ENCODE peak calls at places on chromosomes 11 and 22, in eight cellular contexts. P is cardiac muscle cell; I is AG09309; Z is CD4-positive, alpha-beta T cell; Y is fibroblast of pulmonary artery; B is sigmoid colon; X is SK-N-SH; U is omental fat pad. C is an unnamed sample.

GRCh38 chr11:614091-614582 is 1.6 kb downstream of the IRF7 start:
- DNase-seq in Y (no peak), P (no peak), B (no peak), U (no peak), Z (no peak), I (no peak), X (no peak), C (no peak)

GRCh38 chr22:49850021-49850911 is 3.4 kb upstream of the ZBED4 start:
- DNase-seq in P (no peak), B (no peak), I (no peak), U (no peak), Y (no peak), Z (no peak), X (no peak), C (no peak)

GRCh38 chr22:28024422-28024888 is 105.4 kb upstream of the PITPNB start:
- DNase-seq in U (peak), I (no peak), P (no peak), Z (no peak), Y (no peak), X (peak), B (peak), C (no peak)

GRCh38 chr22:49763138-49763537 is 64.5 kb downstream of the BRD1 start:
- DNase-seq in U (no peak), Y (no peak), X (no peak), B (no peak), I (no peak), Z (no peak), P (no peak), C (no peak)

GRCh38 chr11:10310301-10310841 is 5.5 kb downstream of the ADM start:
- DNase-seq in Z (no peak), U (no peak), B (no peak), I (no peak), Y (peak), X (no peak), P (peak), C (no peak)

GRCh38 chr22:23103199-23103954 is 33.1 kb downstream of the GNAZ start:
- DNase-seq in X (no peak), Z (no peak), Y (no peak), U (no peak), B (no peak), P (no peak), I (no peak), C (no peak)

GRCh38 chr11:119940401-119940976 is 197.4 kb downstream of the TRIM29 start:
- DNase-seq in B (no peak), X (no peak), P (no peak), U (no peak), Z (no peak), I (no peak), Y (no peak), C (no peak)

GRCh38 chr11:101686514-101686913 is 102.7 kb upstream of the TRPC6 start:
- DNase-seq in U (no peak), Z (no peak), B (no peak), X (no peak), I (peak), Y (peak), P (peak), C (no peak)

GRCh38 chr11:13468750-13469149 is 5.7 kb upstream of the BTBD10 start:
- DNase-seq in P (no peak), Y (no peak), Z (no peak), X (no peak), B (no peak), I (no peak), U (no peak), C (no peak)

GRCh38 chr11:133134561-133135173 is 397.6 kb downstream of the OPCML start:
- DNase-seq in Z (peak), Y (peak), B (peak), U (peak), I (no peak), X (peak), P (peak), C (peak)

GRCh38 chr11:1756791-1757771 is 6.6 kb downstream of the CTSD start:
- DNase-seq in B (no peak), Y (no peak), P (no peak), U (no peak), Z (no peak), X (no peak), I (no peak), C (no peak)

GRCh38 chr22:30606455-30607299 is at the start of gene TCN2:
- DNase-seq in X (peak), U (peak), Z (peak), P (peak), I (no peak), Y (peak), B (peak), C (peak)

GRCh38 chr11:34749666-34750659 is 129.1 kb downstream of the EHF start:
- DNase-seq in Z (no peak), X (no peak), Y (peak), U (no peak), P (peak), I (peak), B (peak), C (no peak)

GRCh38 chr11:3781423-3781822 is 15.9 kb downstream of the NUP98 start:
- DNase-seq in X (no peak), B (no peak), Z (no peak), Y (peak), I (no peak), U (no peak), P (peak), C (no peak)

GRCh38 chr11:133945087-133945974 is 11.4 kb downstream of the IGSF9B start:
- DNase-seq in Z (peak), P (peak), B (peak), X (peak), Y (peak), U (no peak), I (no peak), C (no peak)

GRCh38 chr11:67266424-67267187 is at the start of gene GRK2:
- DNase-seq in I (no peak), B (peak), U (no peak), Y (peak), P (peak), X (peak), Z (peak), C (peak)

GRCh38 chr11:61923166-61924015 is 6.0 kb upstream of the RAB3IL1 start:
- DNase-seq in Z (no peak), X (peak), Y (peak), I (no peak), U (no peak), P (peak), B (peak), C (no peak)

GRCh38 chr11:109735139-109735538 is 313.1 kb downstream of the C11orf87 start:
- DNase-seq in Z (no peak), U (no peak), X (no peak), Y (no peak), I (no peak), P (no peak), B (no peak), C (no peak)

GRCh38 chr11:96388891-96389603 is 665 bp downstream of the CCDC82 start:
- DNase-seq in P (no peak), Y (no peak), U (no peak), I (no peak), B (no peak), Z (no peak), X (peak), C (peak)

GRCh38 chr11:105884436-105884835 is 137.6 kb downstream of the MSANTD4 start:
- DNase-seq in U (no peak), X (no peak), B (no peak), I (no peak), Y (no peak), P (no peak), Z (no peak), C (no peak)

GRCh38 chr11:121841487-121842167 is 274.4 kb downstream of the BLID start:
- DNase-seq in I (peak), Y (peak), Z (no peak), X (no peak), B (peak), P (peak), U (no peak), C (no peak)

GRCh38 chr11:68652683-68653156 is 31.6 kb upstream of the GAL start:
- DNase-seq in Y (no peak), B (no peak), P (no peak), I (no peak), Z (no peak), U (no peak), X (no peak), C (no peak)

GRCh38 chr11:2574043-2574552 is 125.7 kb downstream of the KCNQ1OT1 start:
- DNase-seq in P (no peak), U (no peak), I (no peak), Y (no peak), Z (no peak), B (peak), X (no peak), C (no peak)

GRCh38 chr11:69962152-69962551 is 116.0 kb upstream of the ANO1 start:
- DNase-seq in B (no peak), X (no peak), Y (no peak), Z (no peak), P (peak), I (no peak), U (no peak), C (no peak)

GRCh38 chr11:87851234-87851633 is 324.0 kb downstream of the RAB38 start:
- DNase-seq in Z (no peak), U (no peak), X (no peak), P (no peak), I (peak), Y (peak), B (no peak), C (no peak)

GRCh38 chr11:43408277-43408676 is 49.6 kb downstream of the TTC17 start:
- DNase-seq in B (no peak), Y (no peak), P (no peak), X (no peak), Z (no peak), U (no peak), I (no peak), C (no peak)

GRCh38 chr11:64989416-64989815 is 7.4 kb downstream of the BATF2 start:
- DNase-seq in U (no peak), B (no peak), I (no peak), P (no peak), Y (no peak), X (no peak), Z (no peak), C (no peak)

GRCh38 chr11:64650923-64651523 is 60.0 kb downstream of the SLC22A12 start:
- DNase-seq in P (peak), Z (no peak), B (no peak), Y (peak), X (no peak), U (no peak), I (no peak), C (peak)

GRCh38 chr22:22915670-22916035 is 28.0 kb downstream of the IGLL5 start:
- DNase-seq in I (no peak), P (no peak), B (no peak), Z (no peak), Y (no peak), U (no peak), X (no peak), C (no peak)

GRCh38 chr11:553083-553948 is 7.2 kb downstream of the LMNTD2 start:
- DNase-seq in B (no peak), Z (no peak), I (no peak), P (no peak), Y (no peak), U (no peak), X (no peak), C (no peak)

GRCh38 chr11:12210200-12210599 is 99.8 kb downstream of the MICAL2 start:
- DNase-seq in B (no peak), P (no peak), Y (no peak), I (no peak), X (no peak), U (no peak), Z (no peak), C (no peak)

GRCh38 chr11:15148181-15148580 is 33.5 kb downstream of the INSC start:
- DNase-seq in U (no peak), X (no peak), P (no peak), Z (no peak), Y (no peak), I (no peak), B (no peak), C (no peak)

GRCh38 chr11:87425943-87426342 is 388.2 kb downstream of the TMEM135 start:
- DNase-seq in Z (no peak), X (no peak), U (no peak), B (no peak), Y (no peak), I (no peak), P (no peak), C (no peak)

GRCh38 chr11:72598901-72599300 is 75.3 kb downstream of the PDE2A start:
- DNase-seq in P (peak), B (peak), Z (no peak), X (peak), I (no peak), U (no peak), Y (peak), C (peak)

GRCh38 chr11:101870510-101870909 is 44.3 kb upstream of the CEP126 start:
- DNase-seq in Y (peak), I (no peak), U (no peak), X (no peak), B (no peak), P (peak), Z (no peak), C (no peak)

GRCh38 chr11:96075532-96075959 is 151.6 kb upstream of the MTMR2 start:
- DNase-seq in Z (no peak), Y (no peak), P (no peak), I (no peak), U (no peak), X (no peak), B (no peak), C (no peak)

GRCh38 chr11:125360066-125360465 is 136.0 kb downstream of the FEZ1 start:
- DNase-seq in P (no peak), X (no peak), Z (no peak), I (no peak), U (no peak), Y (no peak), B (no peak), C (no peak)

GRCh38 chr22:24938741-24939341 is 7.7 kb downstream of the LHFPL7 start:
- DNase-seq in P (peak), Y (peak), B (no peak), I (no peak), X (peak), U (no peak), Z (no peak), C (peak)

GRCh38 chr11:35045219-35045819 is 93.7 kb upstream of the CD44 start:
- DNase-seq in Y (no peak), B (no peak), Z (peak), U (no peak), I (no peak), X (no peak), P (no peak), C (no peak)

DNA sequence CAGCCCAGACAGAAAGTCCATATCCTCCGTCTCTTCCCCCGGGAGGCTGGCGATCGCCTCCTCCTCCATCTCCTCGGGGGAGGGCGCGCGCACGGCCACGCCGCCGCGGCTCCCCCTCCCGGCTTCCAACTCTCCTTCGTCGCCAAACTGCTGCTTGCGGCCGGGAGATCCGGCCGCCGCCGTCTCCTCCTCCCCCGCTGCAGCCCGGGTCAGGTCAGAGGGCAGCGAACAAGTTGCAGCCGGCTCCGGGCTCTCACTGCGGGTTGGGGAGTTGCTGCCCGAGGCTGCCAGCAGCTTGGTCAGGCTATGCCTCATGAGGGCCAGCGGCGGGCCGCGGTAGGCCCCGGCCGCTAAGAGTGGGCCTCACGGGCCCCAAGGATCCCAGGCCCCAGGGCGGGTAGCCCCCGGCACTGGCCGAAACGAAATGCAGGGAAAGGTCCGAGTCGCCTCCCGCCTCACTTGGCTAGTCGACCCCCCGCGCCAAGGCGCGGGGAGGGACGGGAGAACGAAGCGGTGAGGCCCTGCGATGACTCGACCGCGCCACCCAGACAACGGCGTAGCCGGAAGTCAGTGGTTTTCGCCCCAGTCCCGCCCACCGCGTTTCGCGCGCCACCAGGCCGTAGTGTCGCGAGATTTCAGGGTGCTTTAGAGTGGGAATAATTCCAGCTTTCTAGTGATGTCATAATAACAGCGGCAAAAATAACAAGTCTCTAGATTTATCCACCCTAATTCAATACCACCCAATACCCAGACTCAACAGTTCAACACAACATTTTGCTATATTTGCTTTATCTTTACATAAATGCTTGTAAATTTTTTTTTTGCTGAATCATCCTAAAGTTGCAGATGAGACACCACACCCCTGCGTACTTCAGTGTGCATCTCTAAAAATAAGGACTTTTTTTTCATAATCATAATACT is at the start of gene CREBZF:
- DNase-seq in Z (peak), Y (peak), X (peak), U (peak), I (peak), B (peak), P (peak), C (peak)
- TF ChIP-seq CTCF in Z (no peak), Y (no peak), X (no peak), U (no peak), I (peak), B (no peak), P (no peak), C (no peak)

GRCh38 chr11:117081908-117082307 is 16.3 kb downstream of the SIK3 start:
- DNase-seq in X (no peak), I (no peak), B (no peak), Z (no peak), P (no peak), U (no peak), Y (no peak), C (no peak)
- TF ChIP-seq CTCF in X (peak), I (no peak), B (no peak), Z (no peak), P (no peak), U (no peak), Y (no peak), C (peak)

GRCh38 chr22:43828711-43829447 is 16.8 kb upstream of the EFCAB6 start:
- DNase-seq in B (peak), Z (no peak), X (peak), I (no peak), P (peak), U (no peak), Y (peak), C (no peak)
- TF ChIP-seq CTCF in B (no peak), Z (no peak), X (no peak), I (peak), P (peak), U (no peak), Y (no peak), C (no peak)

GRCh38 chr22:21766933-21767462 is 31.4 kb upstream of the YPEL1 start:
- DNase-seq in X (no peak), B (no peak), Y (no peak), P (no peak), U (no peak), I (no peak), Z (peak), C (no peak)
- TF ChIP-seq CTCF in X (no peak), B (no peak), Y (no peak), P (no peak), U (no peak), I (no peak), Z (no peak), C (no peak)

GRCh38 chr11:76885390-76886097 is 24.8 kb downstream of the ACER3 start:
- DNase-seq in Y (peak), I (no peak), X (no peak), P (peak), U (no peak), B (no peak), Z (no peak), C (no peak)

GRCh38 chr11:76878014-76878413 is 17.3 kb downstream of the ACER3 start:
- DNase-seq in X (no peak), Y (no peak), U (no peak), I (no peak), P (no peak), Z (no peak), B (no peak), C (no peak)

GRCh38 chr11:76880956-76881355 is 20.2 kb downstream of the ACER3 start:
- DNase-seq in P (no peak), Z (no peak), X (no peak), I (no peak), Y (no peak), B (no peak), U (no peak), C (no peak)

GRCh38 chr11:76880314-76880713 is 19.6 kb downstream of the ACER3 start:
- DNase-seq in I (no peak), B (no peak), P (no peak), Z (no peak), X (no peak), U (no peak), Y (no peak), C (no peak)
- TF ChIP-seq CTCF in I (peak), B (no peak), P (no peak), Z (no peak), X (no peak), U (no peak), Y (no peak), C (no peak)

GRCh38 chr11:41431784-41432183 is 27.7 kb downstream of the LRRC4C start:
- DNase-seq in Z (no peak), X (peak), B (no peak), U (no peak), I (no peak), Y (no peak), P (no peak), C (peak)
- TF ChIP-seq CTCF in Z (no peak), X (peak), B (peak), U (no peak), I (no peak), Y (peak), P (peak), C (peak)

GRCh38 chr11:129881570-129882170 is 13.7 kb downstream of the NFRKB start:
- DNase-seq in X (peak), U (no peak), I (no peak), B (no peak), Y (peak), Z (peak), P (peak), C (peak)
- TF ChIP-seq CTCF in X (peak), U (no peak), I (peak), B (no peak), Y (peak), Z (peak), P (peak), C (peak)

GRCh38 chr22:47274196-47274595 is 511.7 kb downstream of the TBC1D22A start:
- DNase-seq in P (no peak), Z (no peak), Y (no peak), X (no peak), B (peak), U (no peak), I (no peak), C (no peak)

GRCh38 chr22:47276219-47276843 is 513.9 kb downstream of the TBC1D22A start:
- DNase-seq in P (peak), B (peak), I (no peak), U (no peak), Z (no peak), X (no peak), Y (peak), C (no peak)

GRCh38 chr22:47277001-47277400 is 514.6 kb downstream of the TBC1D22A start:
- DNase-seq in U (no peak), B (peak), Z (no peak), Y (no peak), P (no peak), X (no peak), I (no peak), C (no peak)

GRCh38 chr22:47277511-47277910 is 515.1 kb downstream of the TBC1D22A start:
- DNase-seq in Y (no peak), P (no peak), I (no peak), X (no peak), U (no peak), B (peak), Z (no peak), C (no peak)

GRCh38 chr22:47275479-47276218 is 513.2 kb downstream of the TBC1D22A start:
- DNase-seq in Y (peak), P (peak), Z (no peak), X (no peak), U (no peak), I (no peak), B (peak), C (no peak)
- TF ChIP-seq CTCF in Y (peak), P (peak), Z (no peak), X (no peak), U (no peak), I (peak), B (no peak), C (no peak)

GRCh38 chr22:36512333-36512732 is 5.5 kb upstream of the FOXRED2 start:
- DNase-seq in U (no peak), I (no peak), Y (no peak), B (no peak), P (no peak), Z (no peak), X (no peak), C (no peak)

GRCh38 chr22:36507518-36508010 is 724 bp upstream of the FOXRED2 start:
- DNase-seq in Y (no peak), Z (no peak), P (no peak), U (no peak), B (no peak), X (no peak), I (no peak), C (no peak)

GRCh38 chr22:36506637-36507517 is at the start of gene FOXRED2:
- DNase-seq in Z (peak), U (peak), P (peak), B (peak), X (peak), I (no peak), Y (peak), C (peak)

GRCh38 chr22:36510384-36510783 is 3.5 kb upstream of the FOXRED2 start:
- DNase-seq in U (no peak), P (no peak), I (no peak), B (peak), Y (no peak), Z (no peak), X (no peak), C (no peak)

GRCh38 chr22:36510966-36511881 is 4.4 kb upstream of the FOXRED2 start:
- DNase-seq in U (no peak), X (peak), P (peak), Z (peak), B (no peak), Y (peak), I (no peak), C (peak)
- TF ChIP-seq CTCF in U (no peak), X (peak), P (peak), Z (peak), B (peak), Y (peak), I (peak), C (no peak)